ENCODE peak calls at places on chromosomes 6 and 20, in nine cellular contexts. Y, I, P, K, X, N, S, Q and Z are unnamed samples.
A peak's percentile ranks its signal among the peaks of the same experiment; 100 is the strongest.

GRCh38 chr6:72911463-72912153 is 289.7 kb downstream of the KCNQ5 start:
- DNase-seq in N (no peak), S (no peak), Y (no peak), I (no peak), K (no peak), X (no peak), P (peak; percentile 50), Q (peak; percentile 27), Z (no peak)

GRCh38 chr6:129753422-129753821 is 43.4 kb upstream of the ARHGAP18 start:
- DNase-seq in X (no peak), P (peak; percentile 70), S (no peak), K (no peak), Q (peak; percentile 92), N (no peak), Y (no peak), I (no peak), Z (no peak)

GRCh38 chr6:117232191-117232590 is 33.2 kb upstream of the VGLL2 start:
- DNase-seq in I (no peak), X (no peak), Y (no peak), P (no peak), K (no peak), S (no peak), N (no peak), Q (no peak), Z (no peak)

GRCh38 chr20:2626853-2627541 is 25.4 kb upstream of the NOP56 start:
- DNase-seq in N (no peak), Y (peak; percentile 21), P (peak; percentile 51), I (no peak), Q (peak; percentile 97), K (no peak), X (no peak), S (no peak), Z (no peak)

GRCh38 chr20:36932476-36933426 is 18.8 kb downstream of the SAMHD1 start:
- DNase-seq in K (no peak), I (no peak), N (no peak), Q (peak; percentile 27), X (no peak), P (peak; percentile 59), Y (peak; percentile 3), S (no peak), Z (no peak)

GRCh38 chr6:163670283-163670682 is 255.8 kb downstream of the QKI start:
- DNase-seq in K (no peak), I (no peak), X (no peak), P (no peak), N (no peak), Q (no peak), S (no peak), Y (no peak), Z (no peak)

GRCh38 chr20:8721098-8721497 is 347.8 kb upstream of the PLCB4 start:
- DNase-seq in Q (peak; percentile 80), N (peak; percentile 15), K (peak; percentile 1), X (peak; percentile 69), S (no peak), Y (peak; percentile 60), P (peak; percentile 67), I (no peak), Z (peak; percentile 44)

GRCh38 chr20:15875446-15875845 is 697.8 kb downstream of the KIF16B start:
- DNase-seq in Q (no peak), X (no peak), P (no peak), N (no peak), I (no peak), Y (no peak), K (no peak), S (no peak), Z (no peak)

GRCh38 chr20:54502179-54502578 is 26.8 kb downstream of the DOK5 start:
- DNase-seq in X (no peak), I (no peak), P (peak; percentile 33), Y (no peak), S (no peak), K (no peak), Q (no peak), N (no peak), Z (no peak)

GRCh38 chr6:219641-220198 is 72.6 kb upstream of the DUSP22 start:
- DNase-seq in K (no peak), Y (no peak), I (peak; percentile 95), N (peak; percentile 64), X (no peak), Q (peak; percentile 50), S (peak; percentile 58), P (peak; percentile 66), Z (no peak)

GRCh38 chr6:134394905-134395304 is 77.0 kb upstream of the SGK1 start:
- DNase-seq in Q (no peak), S (no peak), N (no peak), P (no peak), X (no peak), Y (no peak), K (no peak), I (no peak), Z (no peak)

GRCh38 chr6:167479967-167480653 is 155.2 kb downstream of the TTLL2 start:
- DNase-seq in K (no peak), N (no peak), S (no peak), X (peak; percentile 31), Q (no peak), P (no peak), I (no peak), Y (no peak), Z (no peak)

GRCh38 chr6:44932651-44933091 is 395.5 kb upstream of the RUNX2 start:
- DNase-seq in Q (no peak), S (no peak), P (no peak), X (no peak), Y (no peak), I (no peak), N (no peak), K (peak; percentile 37), Z (peak; percentile 31)

GRCh38 chr6:39347906-39348585 is 25.5 kb upstream of the KCNK16 start:
- DNase-seq in Q (peak; percentile 82), K (peak; percentile 13), I (no peak), P (peak; percentile 51), Y (peak; percentile 31), X (peak; percentile 56), N (peak; percentile 63), S (peak; percentile 70), Z (peak; percentile 45)

GRCh38 chr6:154356690-154357089 is at the start of gene IPCEF1:
- DNase-seq in S (no peak), N (no peak), Y (no peak), K (no peak), I (no peak), X (no peak), P (no peak), Q (no peak), Z (no peak)

GRCh38 chr20:62602550-62602949 is 39.8 kb upstream of the SLCO4A1 start:
- DNase-seq in Q (no peak), P (no peak), X (no peak), I (peak; percentile 91), K (peak; percentile 32), S (no peak), Y (no peak), N (peak; percentile 50), Z (no peak)

GRCh38 chr6:33668914-33669313 is 42.6 kb downstream of the UQCC2 start:
- DNase-seq in Q (no peak), P (no peak), Y (no peak), N (no peak), S (no peak), X (no peak), I (peak; percentile 89), K (no peak), Z (no peak)

GRCh38 chr6:52718535-52718934 is 44.7 kb downstream of the GSTA2 start:
- DNase-seq in X (no peak), S (no peak), P (peak; percentile 17), N (no peak), K (no peak), Q (peak; percentile 8), Y (no peak), I (no peak), Z (no peak)

GRCh38 chr20:58669287-58670006 is 18.4 kb downstream of the STX16 start:
- DNase-seq in P (no peak), Q (no peak), K (no peak), X (no peak), S (no peak), I (no peak), N (no peak), Y (no peak), Z (no peak)

GRCh38 chr6:157383471-157383870 is 2.5 kb downstream of the ZDHHC14 start:
- DNase-seq in K (no peak), N (no peak), Y (no peak), S (no peak), P (no peak), Q (no peak), X (no peak), I (no peak), Z (no peak)
- H3K4me3 ChIP-seq in K (no peak overlapping the region), N (peak overlapping the region; percentile 99), Y (no peak overlapping the region), S (peak overlapping the region; percentile 99), P (no peak overlapping the region), Q (no peak overlapping the region), X (peak overlapping the region; percentile 71), I (peak overlapping the region; percentile 70), Z (no peak overlapping the region)

DNA sequence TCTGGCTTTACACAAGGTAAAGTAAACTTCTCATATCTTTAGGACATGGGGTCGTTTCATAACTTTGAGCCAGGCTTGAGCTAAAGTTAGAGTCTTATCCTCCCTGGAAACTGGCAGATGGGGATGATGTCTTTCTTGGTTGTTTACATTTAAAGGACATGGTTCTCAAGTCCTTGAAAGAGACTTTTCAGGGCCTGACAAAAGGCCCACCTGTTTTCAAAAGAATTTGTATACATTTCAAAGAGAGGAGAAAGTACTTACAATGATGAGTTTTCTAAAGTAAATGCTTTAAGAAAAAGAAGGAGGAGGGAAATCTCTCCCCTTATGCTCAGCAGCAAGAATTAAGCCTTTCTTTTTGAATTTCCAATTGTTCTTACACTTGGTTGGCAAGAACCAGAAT is 45.7 kb upstream of the TINAG start:
- DNase-seq in Q (no peak), P (no peak), I (no peak), K (no peak), X (peak; percentile 66), S (no peak), N (no peak), Y (no peak), Z (no peak)
- H3K4me3 ChIP-seq in Q (no peak overlapping the region), P (no peak overlapping the region), I (no peak overlapping the region), K (no peak overlapping the region), X (no peak overlapping the region), S (no peak overlapping the region), N (no peak overlapping the region), Y (no peak overlapping the region), Z (no peak overlapping the region)

DNA sequence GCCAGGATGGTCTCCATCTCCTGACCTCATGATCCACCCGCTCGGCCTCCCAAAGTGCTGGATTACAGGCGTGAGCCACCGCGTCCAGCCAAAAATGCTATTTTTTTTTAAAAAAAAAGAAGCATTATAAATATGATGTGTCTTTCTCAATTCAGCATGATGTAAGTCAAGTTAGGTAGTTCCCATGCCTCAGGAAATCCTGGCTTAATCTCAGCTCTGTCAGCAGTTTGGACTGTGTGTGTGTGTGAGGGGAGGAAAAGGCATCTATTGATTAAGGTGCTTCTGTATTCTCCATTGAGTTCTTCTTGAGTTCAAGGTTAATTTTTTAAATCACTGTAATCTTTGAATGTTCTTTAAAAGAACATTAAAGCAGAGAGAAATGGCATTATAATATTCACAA is 51.5 kb downstream of the GMDS start:
- DNase-seq in X (no peak), S (no peak), Y (no peak), K (no peak), Q (no peak), P (no peak), N (no peak), I (no peak), Z (no peak)
- H3K4me3 ChIP-seq in X (no peak overlapping the region), S (no peak overlapping the region), Y (no peak overlapping the region), K (no peak overlapping the region), Q (no peak overlapping the region), P (no peak overlapping the region), N (no peak overlapping the region), I (no peak overlapping the region), Z (no peak overlapping the region)

DNA sequence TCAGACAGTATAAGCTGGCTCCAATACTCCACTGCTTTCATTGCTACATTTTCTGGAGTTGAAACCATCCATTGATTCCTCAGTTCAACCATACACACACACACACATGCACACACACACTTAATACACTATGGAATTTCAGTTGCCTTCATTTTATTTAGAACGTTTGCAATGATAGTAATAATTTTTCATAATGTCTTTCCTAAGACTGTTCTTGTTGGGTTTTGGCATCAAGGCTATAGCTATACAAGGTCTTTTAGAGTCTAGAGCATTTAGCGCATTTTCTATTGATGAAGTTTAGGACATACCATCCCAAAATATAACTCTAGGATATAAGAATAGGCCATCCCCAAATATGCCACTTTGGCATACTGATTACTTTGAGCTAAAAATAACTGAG is 15.5 kb upstream of the TPD52L1 start:
- DNase-seq in S (no peak), X (no peak), P (no peak), I (no peak), K (no peak), Y (no peak), Q (no peak), N (no peak), Z (no peak)
- H3K4me3 ChIP-seq in S (no peak overlapping the region), X (no peak overlapping the region), P (no peak overlapping the region), I (no peak overlapping the region), K (no peak overlapping the region), Y (no peak overlapping the region), Q (no peak overlapping the region), N (no peak overlapping the region), Z (no peak overlapping the region)